ENCODE peak calls at places on chromosomes 7 and 10, in seven cellular contexts. One of them, this sample, is unnamed.

GRCh38 chr7:88928266-88928665 is 132.7 kb upstream of the TEX47 start:
- DNase-seq in stimulated activated CD4-positive, alpha-beta T cell treated with anti-CD3 and anti-CD28 coated beads, Interleukin-12 subunit alpha, Interleukin-12 subunit beta, amount 100 ng/mL, for 4 hours: no peak
- DNase-seq in esophagus squamous epithelium: no peak
- DNase-seq in WERI-Rb-1: no peak
- DNase-seq in M059J: no peak
- DNase-seq in stimulated activated CD8-positive, alpha-beta memory T cell treated with anti-CD3 and anti-CD28 coated beads, Interleukin-15, amount 100 ng/mL, for 1 hour: no peak
- DNase-seq in amygdala: no peak
- DNase-seq in this sample: no peak

GRCh38 chr7:3302681-3303320 is 1.7 kb downstream of the SDK1 start:
- DNase-seq in amygdala: no peak
- DNase-seq in M059J: no peak
- DNase-seq in esophagus squamous epithelium: no peak
- DNase-seq in stimulated activated CD4-positive, alpha-beta T cell treated with anti-CD3 and anti-CD28 coated beads, Interleukin-12 subunit alpha, Interleukin-12 subunit beta, amount 100 ng/mL, for 4 hours: no peak
- DNase-seq in stimulated activated CD8-positive, alpha-beta memory T cell treated with anti-CD3 and anti-CD28 coated beads, Interleukin-15, amount 100 ng/mL, for 1 hour: no peak
- DNase-seq in WERI-Rb-1: no peak
- DNase-seq in this sample: no peak

GRCh38 chr10:75771606-75772005 is 340.2 kb downstream of the LRMDA start:
- DNase-seq in M059J: no peak
- DNase-seq in esophagus squamous epithelium: no peak
- DNase-seq in WERI-Rb-1: no peak
- DNase-seq in amygdala: no peak
- DNase-seq in stimulated activated CD4-positive, alpha-beta T cell treated with anti-CD3 and anti-CD28 coated beads, Interleukin-12 subunit alpha, Interleukin-12 subunit beta, amount 100 ng/mL, for 4 hours: no peak
- DNase-seq in stimulated activated CD8-positive, alpha-beta memory T cell treated with anti-CD3 and anti-CD28 coated beads, Interleukin-15, amount 100 ng/mL, for 1 hour: no peak
- DNase-seq in this sample: no peak

GRCh38 chr10:80137031-80137712 is 4.6 kb downstream of the PLAC9 start:
- DNase-seq in stimulated activated CD4-positive, alpha-beta T cell treated with anti-CD3 and anti-CD28 coated beads, Interleukin-12 subunit alpha, Interleukin-12 subunit beta, amount 100 ng/mL, for 4 hours: no peak
- DNase-seq in esophagus squamous epithelium: no peak
- DNase-seq in stimulated activated CD8-positive, alpha-beta memory T cell treated with anti-CD3 and anti-CD28 coated beads, Interleukin-15, amount 100 ng/mL, for 1 hour: no peak
- DNase-seq in amygdala: no peak
- DNase-seq in M059J: no peak
- DNase-seq in WERI-Rb-1: no peak
- DNase-seq in this sample: no peak

GRCh38 chr7:117808910-117809705 is 64.1 kb downstream of the CTTNBP2 start:
- DNase-seq in M059J: peak
- DNase-seq in esophagus squamous epithelium: no peak
- DNase-seq in stimulated activated CD4-positive, alpha-beta T cell treated with anti-CD3 and anti-CD28 coated beads, Interleukin-12 subunit alpha, Interleukin-12 subunit beta, amount 100 ng/mL, for 4 hours: no peak
- DNase-seq in WERI-Rb-1: no peak
- DNase-seq in amygdala: no peak
- DNase-seq in stimulated activated CD8-positive, alpha-beta memory T cell treated with anti-CD3 and anti-CD28 coated beads, Interleukin-15, amount 100 ng/mL, for 1 hour: no peak
- DNase-seq in this sample: no peak

GRCh38 chr10:74738052-74738451 is 88.3 kb upstream of the KAT6B start:
- DNase-seq in M059J: no peak
- DNase-seq in WERI-Rb-1: no peak
- DNase-seq in stimulated activated CD8-positive, alpha-beta memory T cell treated with anti-CD3 and anti-CD28 coated beads, Interleukin-15, amount 100 ng/mL, for 1 hour: no peak
- DNase-seq in esophagus squamous epithelium: no peak
- DNase-seq in amygdala: no peak
- DNase-seq in stimulated activated CD4-positive, alpha-beta T cell treated with anti-CD3 and anti-CD28 coated beads, Interleukin-12 subunit alpha, Interleukin-12 subunit beta, amount 100 ng/mL, for 4 hours: no peak
- DNase-seq in this sample: peak

GRCh38 chr10:75773139-75773801 is 341.8 kb downstream of the LRMDA start:
- DNase-seq in M059J: peak
- DNase-seq in esophagus squamous epithelium: no peak
- DNase-seq in stimulated activated CD8-positive, alpha-beta memory T cell treated with anti-CD3 and anti-CD28 coated beads, Interleukin-15, amount 100 ng/mL, for 1 hour: no peak
- DNase-seq in amygdala: no peak
- DNase-seq in WERI-Rb-1: no peak
- DNase-seq in stimulated activated CD4-positive, alpha-beta T cell treated with anti-CD3 and anti-CD28 coated beads, Interleukin-12 subunit alpha, Interleukin-12 subunit beta, amount 100 ng/mL, for 4 hours: no peak
- DNase-seq in this sample: no peak

GRCh38 chr7:28442540-28443420 is 30.5 kb downstream of the CREB5 start:
- DNase-seq in amygdala: no peak
- DNase-seq in WERI-Rb-1: no peak
- DNase-seq in stimulated activated CD4-positive, alpha-beta T cell treated with anti-CD3 and anti-CD28 coated beads, Interleukin-12 subunit alpha, Interleukin-12 subunit beta, amount 100 ng/mL, for 4 hours: no peak
- DNase-seq in esophagus squamous epithelium: no peak
- DNase-seq in M059J: peak
- DNase-seq in stimulated activated CD8-positive, alpha-beta memory T cell treated with anti-CD3 and anti-CD28 coated beads, Interleukin-15, amount 100 ng/mL, for 1 hour: no peak
- DNase-seq in this sample: peak

GRCh38 chr10:2828741-2829140 is 238.6 kb upstream of the PFKP start:
- DNase-seq in amygdala: no peak
- DNase-seq in M059J: no peak
- DNase-seq in stimulated activated CD4-positive, alpha-beta T cell treated with anti-CD3 and anti-CD28 coated beads, Interleukin-12 subunit alpha, Interleukin-12 subunit beta, amount 100 ng/mL, for 4 hours: no peak
- DNase-seq in stimulated activated CD8-positive, alpha-beta memory T cell treated with anti-CD3 and anti-CD28 coated beads, Interleukin-15, amount 100 ng/mL, for 1 hour: no peak
- DNase-seq in esophagus squamous epithelium: no peak
- DNase-seq in WERI-Rb-1: no peak
- DNase-seq in this sample: no peak

GRCh38 chr7:101563933-101564777 is 64.9 kb downstream of the MYL10 start:
- DNase-seq in WERI-Rb-1: no peak
- DNase-seq in M059J: no peak
- DNase-seq in esophagus squamous epithelium: no peak
- DNase-seq in amygdala: no peak
- DNase-seq in stimulated activated CD4-positive, alpha-beta T cell treated with anti-CD3 and anti-CD28 coated beads, Interleukin-12 subunit alpha, Interleukin-12 subunit beta, amount 100 ng/mL, for 4 hours: no peak
- DNase-seq in stimulated activated CD8-positive, alpha-beta memory T cell treated with anti-CD3 and anti-CD28 coated beads, Interleukin-15, amount 100 ng/mL, for 1 hour: no peak
- DNase-seq in this sample: no peak

GRCh38 chr7:155396661-155397060 is 61.3 kb upstream of the EN2 start:
- DNase-seq in stimulated activated CD4-positive, alpha-beta T cell treated with anti-CD3 and anti-CD28 coated beads, Interleukin-12 subunit alpha, Interleukin-12 subunit beta, amount 100 ng/mL, for 4 hours: no peak
- DNase-seq in esophagus squamous epithelium: no peak
- DNase-seq in amygdala: no peak
- DNase-seq in M059J: no peak
- DNase-seq in stimulated activated CD8-positive, alpha-beta memory T cell treated with anti-CD3 and anti-CD28 coated beads, Interleukin-15, amount 100 ng/mL, for 1 hour: no peak
- DNase-seq in WERI-Rb-1: no peak
- DNase-seq in this sample: no peak

GRCh38 chr10:103745264-103746247 is 109.8 kb downstream of the SH3PXD2A start:
- DNase-seq in amygdala: no peak
- DNase-seq in stimulated activated CD4-positive, alpha-beta T cell treated with anti-CD3 and anti-CD28 coated beads, Interleukin-12 subunit alpha, Interleukin-12 subunit beta, amount 100 ng/mL, for 4 hours: peak
- DNase-seq in M059J: peak
- DNase-seq in esophagus squamous epithelium: no peak
- DNase-seq in WERI-Rb-1: no peak
- DNase-seq in stimulated activated CD8-positive, alpha-beta memory T cell treated with anti-CD3 and anti-CD28 coated beads, Interleukin-15, amount 100 ng/mL, for 1 hour: no peak
- DNase-seq in this sample: no peak

GRCh38 chr7:95549818-95550529 is 46.3 kb downstream of the PDK4 start:
- DNase-seq in WERI-Rb-1: peak
- DNase-seq in M059J: peak
- DNase-seq in stimulated activated CD4-positive, alpha-beta T cell treated with anti-CD3 and anti-CD28 coated beads, Interleukin-12 subunit alpha, Interleukin-12 subunit beta, amount 100 ng/mL, for 4 hours: no peak
- DNase-seq in esophagus squamous epithelium: peak
- DNase-seq in stimulated activated CD8-positive, alpha-beta memory T cell treated with anti-CD3 and anti-CD28 coated beads, Interleukin-15, amount 100 ng/mL, for 1 hour: no peak
- DNase-seq in amygdala: peak
- DNase-seq in this sample: peak

GRCh38 chr10:36840793-36841192 is 284.6 kb upstream of the ANKRD30A start:
- DNase-seq in M059J: no peak
- DNase-seq in amygdala: no peak
- DNase-seq in stimulated activated CD4-positive, alpha-beta T cell treated with anti-CD3 and anti-CD28 coated beads, Interleukin-12 subunit alpha, Interleukin-12 subunit beta, amount 100 ng/mL, for 4 hours: no peak
- DNase-seq in esophagus squamous epithelium: no peak
- DNase-seq in stimulated activated CD8-positive, alpha-beta memory T cell treated with anti-CD3 and anti-CD28 coated beads, Interleukin-15, amount 100 ng/mL, for 1 hour: no peak
- DNase-seq in WERI-Rb-1: no peak
- DNase-seq in this sample: no peak

GRCh38 chr7:117325836-117326235 is 3.0 kb upstream of the WNT2 start:
- DNase-seq in stimulated activated CD8-positive, alpha-beta memory T cell treated with anti-CD3 and anti-CD28 coated beads, Interleukin-15, amount 100 ng/mL, for 1 hour: no peak
- DNase-seq in esophagus squamous epithelium: no peak
- DNase-seq in stimulated activated CD4-positive, alpha-beta T cell treated with anti-CD3 and anti-CD28 coated beads, Interleukin-12 subunit alpha, Interleukin-12 subunit beta, amount 100 ng/mL, for 4 hours: no peak
- DNase-seq in M059J: no peak
- DNase-seq in WERI-Rb-1: no peak
- DNase-seq in amygdala: no peak
- DNase-seq in this sample: no peak

GRCh38 chr7:52723606-52724005 is 311.8 kb upstream of the POM121L12 start:
- DNase-seq in esophagus squamous epithelium: no peak
- DNase-seq in stimulated activated CD4-positive, alpha-beta T cell treated with anti-CD3 and anti-CD28 coated beads, Interleukin-12 subunit alpha, Interleukin-12 subunit beta, amount 100 ng/mL, for 4 hours: no peak
- DNase-seq in stimulated activated CD8-positive, alpha-beta memory T cell treated with anti-CD3 and anti-CD28 coated beads, Interleukin-15, amount 100 ng/mL, for 1 hour: no peak
- DNase-seq in WERI-Rb-1: no peak
- DNase-seq in amygdala: no peak
- DNase-seq in M059J: no peak
- DNase-seq in this sample: no peak

GRCh38 chr7:106772655-106773108 is 92.4 kb upstream of the PIK3CG start:
- DNase-seq in stimulated activated CD8-positive, alpha-beta memory T cell treated with anti-CD3 and anti-CD28 coated beads, Interleukin-15, amount 100 ng/mL, for 1 hour: no peak
- DNase-seq in stimulated activated CD4-positive, alpha-beta T cell treated with anti-CD3 and anti-CD28 coated beads, Interleukin-12 subunit alpha, Interleukin-12 subunit beta, amount 100 ng/mL, for 4 hours: no peak
- DNase-seq in M059J: peak
- DNase-seq in esophagus squamous epithelium: no peak
- DNase-seq in WERI-Rb-1: no peak
- DNase-seq in amygdala: no peak
- DNase-seq in this sample: no peak

GRCh38 chr7:140691368-140692045 is 5.0 kb upstream of the NDUFB2 start:
- DNase-seq in M059J: no peak
- DNase-seq in WERI-Rb-1: no peak
- DNase-seq in amygdala: no peak
- DNase-seq in stimulated activated CD4-positive, alpha-beta T cell treated with anti-CD3 and anti-CD28 coated beads, Interleukin-12 subunit alpha, Interleukin-12 subunit beta, amount 100 ng/mL, for 4 hours: no peak
- DNase-seq in esophagus squamous epithelium: no peak
- DNase-seq in stimulated activated CD8-positive, alpha-beta memory T cell treated with anti-CD3 and anti-CD28 coated beads, Interleukin-15, amount 100 ng/mL, for 1 hour: no peak
- DNase-seq in this sample: no peak

GRCh38 chr10:61749271-61749670 is 86.5 kb downstream of the CABCOCO1 start:
- DNase-seq in stimulated activated CD4-positive, alpha-beta T cell treated with anti-CD3 and anti-CD28 coated beads, Interleukin-12 subunit alpha, Interleukin-12 subunit beta, amount 100 ng/mL, for 4 hours: no peak
- DNase-seq in WERI-Rb-1: no peak
- DNase-seq in stimulated activated CD8-positive, alpha-beta memory T cell treated with anti-CD3 and anti-CD28 coated beads, Interleukin-15, amount 100 ng/mL, for 1 hour: no peak
- DNase-seq in amygdala: no peak
- DNase-seq in esophagus squamous epithelium: no peak
- DNase-seq in M059J: no peak
- DNase-seq in this sample: no peak

GRCh38 chr10:77392851-77393250 is 244.8 kb downstream of the KCNMA1 start:
- DNase-seq in WERI-Rb-1: no peak
- DNase-seq in amygdala: no peak
- DNase-seq in stimulated activated CD4-positive, alpha-beta T cell treated with anti-CD3 and anti-CD28 coated beads, Interleukin-12 subunit alpha, Interleukin-12 subunit beta, amount 100 ng/mL, for 4 hours: no peak
- DNase-seq in M059J: peak
- DNase-seq in stimulated activated CD8-positive, alpha-beta memory T cell treated with anti-CD3 and anti-CD28 coated beads, Interleukin-15, amount 100 ng/mL, for 1 hour: no peak
- DNase-seq in esophagus squamous epithelium: no peak
- DNase-seq in this sample: no peak

GRCh38 chr10:34031410-34031809 is 696.9 kb upstream of the NRP1 start:
- DNase-seq in esophagus squamous epithelium: no peak
- DNase-seq in stimulated activated CD8-positive, alpha-beta memory T cell treated with anti-CD3 and anti-CD28 coated beads, Interleukin-15, amount 100 ng/mL, for 1 hour: no peak
- DNase-seq in WERI-Rb-1: no peak
- DNase-seq in stimulated activated CD4-positive, alpha-beta T cell treated with anti-CD3 and anti-CD28 coated beads, Interleukin-12 subunit alpha, Interleukin-12 subunit beta, amount 100 ng/mL, for 4 hours: no peak
- DNase-seq in M059J: peak
- DNase-seq in amygdala: no peak
- DNase-seq in this sample: no peak

GRCh38 chr7:20826243-20826642 is 39.6 kb upstream of the SP8 start:
- DNase-seq in stimulated activated CD4-positive, alpha-beta T cell treated with anti-CD3 and anti-CD28 coated beads, Interleukin-12 subunit alpha, Interleukin-12 subunit beta, amount 100 ng/mL, for 4 hours: no peak
- DNase-seq in M059J: no peak
- DNase-seq in WERI-Rb-1: peak
- DNase-seq in stimulated activated CD8-positive, alpha-beta memory T cell treated with anti-CD3 and anti-CD28 coated beads, Interleukin-15, amount 100 ng/mL, for 1 hour: no peak
- DNase-seq in amygdala: no peak
- DNase-seq in esophagus squamous epithelium: no peak
- DNase-seq in this sample: no peak

GRCh38 chr10:131062621-131063260 is 248.8 kb downstream of the TCERG1L start:
- DNase-seq in stimulated activated CD4-positive, alpha-beta T cell treated with anti-CD3 and anti-CD28 coated beads, Interleukin-12 subunit alpha, Interleukin-12 subunit beta, amount 100 ng/mL, for 4 hours: no peak
- DNase-seq in WERI-Rb-1: no peak
- DNase-seq in amygdala: no peak
- DNase-seq in stimulated activated CD8-positive, alpha-beta memory T cell treated with anti-CD3 and anti-CD28 coated beads, Interleukin-15, amount 100 ng/mL, for 1 hour: no peak
- DNase-seq in M059J: no peak
- DNase-seq in esophagus squamous epithelium: no peak
- DNase-seq in this sample: no peak

GRCh38 chr7:106279425-106280182 is 5.2 kb downstream of the NAMPT start:
- DNase-seq in stimulated activated CD8-positive, alpha-beta memory T cell treated with anti-CD3 and anti-CD28 coated beads, Interleukin-15, amount 100 ng/mL, for 1 hour: no peak
- DNase-seq in stimulated activated CD4-positive, alpha-beta T cell treated with anti-CD3 and anti-CD28 coated beads, Interleukin-12 subunit alpha, Interleukin-12 subunit beta, amount 100 ng/mL, for 4 hours: no peak
- DNase-seq in esophagus squamous epithelium: no peak
- DNase-seq in M059J: peak
- DNase-seq in WERI-Rb-1: peak
- DNase-seq in amygdala: no peak
- DNase-seq in this sample: no peak

GRCh38 chr10:110893559-110894179 is 21.9 kb downstream of the PDCD4 start:
- DNase-seq in M059J: peak
- DNase-seq in stimulated activated CD4-positive, alpha-beta T cell treated with anti-CD3 and anti-CD28 coated beads, Interleukin-12 subunit alpha, Interleukin-12 subunit beta, amount 100 ng/mL, for 4 hours: no peak
- DNase-seq in amygdala: no peak
- DNase-seq in stimulated activated CD8-positive, alpha-beta memory T cell treated with anti-CD3 and anti-CD28 coated beads, Interleukin-15, amount 100 ng/mL, for 1 hour: no peak
- DNase-seq in esophagus squamous epithelium: no peak
- DNase-seq in WERI-Rb-1: no peak
- DNase-seq in this sample: peak

GRCh38 chr7:158175779-158176178 is 411.8 kb downstream of the PTPRN2 start:
- DNase-seq in esophagus squamous epithelium: no peak
- DNase-seq in WERI-Rb-1: no peak
- DNase-seq in amygdala: no peak
- DNase-seq in stimulated activated CD8-positive, alpha-beta memory T cell treated with anti-CD3 and anti-CD28 coated beads, Interleukin-15, amount 100 ng/mL, for 1 hour: no peak
- DNase-seq in stimulated activated CD4-positive, alpha-beta T cell treated with anti-CD3 and anti-CD28 coated beads, Interleukin-12 subunit alpha, Interleukin-12 subunit beta, amount 100 ng/mL, for 4 hours: no peak
- DNase-seq in M059J: no peak
- DNase-seq in this sample: no peak

GRCh38 chr10:97843296-97843671 is 6.4 kb upstream of the GOLGA7B start:
- DNase-seq in amygdala: no peak
- DNase-seq in stimulated activated CD8-positive, alpha-beta memory T cell treated with anti-CD3 and anti-CD28 coated beads, Interleukin-15, amount 100 ng/mL, for 1 hour: no peak
- DNase-seq in M059J: peak
- DNase-seq in stimulated activated CD4-positive, alpha-beta T cell treated with anti-CD3 and anti-CD28 coated beads, Interleukin-12 subunit alpha, Interleukin-12 subunit beta, amount 100 ng/mL, for 4 hours: no peak
- DNase-seq in WERI-Rb-1: no peak
- DNase-seq in esophagus squamous epithelium: no peak
- DNase-seq in this sample: no peak

GRCh38 chr10:131211556-131211955 is 100.0 kb downstream of the TCERG1L start:
- DNase-seq in esophagus squamous epithelium: no peak
- DNase-seq in M059J: no peak
- DNase-seq in amygdala: no peak
- DNase-seq in stimulated activated CD8-positive, alpha-beta memory T cell treated with anti-CD3 and anti-CD28 coated beads, Interleukin-15, amount 100 ng/mL, for 1 hour: no peak
- DNase-seq in WERI-Rb-1: no peak
- DNase-seq in stimulated activated CD4-positive, alpha-beta T cell treated with anti-CD3 and anti-CD28 coated beads, Interleukin-12 subunit alpha, Interleukin-12 subunit beta, amount 100 ng/mL, for 4 hours: no peak
- DNase-seq in this sample: no peak

GRCh38 chr10:22850541-22850940 is 77.3 kb upstream of the ARMC3 start:
- DNase-seq in stimulated activated CD8-positive, alpha-beta memory T cell treated with anti-CD3 and anti-CD28 coated beads, Interleukin-15, amount 100 ng/mL, for 1 hour: no peak
- DNase-seq in M059J: peak
- DNase-seq in WERI-Rb-1: no peak
- DNase-seq in stimulated activated CD4-positive, alpha-beta T cell treated with anti-CD3 and anti-CD28 coated beads, Interleukin-12 subunit alpha, Interleukin-12 subunit beta, amount 100 ng/mL, for 4 hours: no peak
- DNase-seq in esophagus squamous epithelium: no peak
- DNase-seq in amygdala: no peak
- DNase-seq in this sample: no peak

GRCh38 chr7:5421626-5422323 is 1.9 kb downstream of the TNRC18 start:
- DNase-seq in stimulated activated CD8-positive, alpha-beta memory T cell treated with anti-CD3 and anti-CD28 coated beads, Interleukin-15, amount 100 ng/mL, for 1 hour: no peak
- DNase-seq in esophagus squamous epithelium: no peak
- DNase-seq in M059J: peak
- DNase-seq in stimulated activated CD4-positive, alpha-beta T cell treated with anti-CD3 and anti-CD28 coated beads, Interleukin-12 subunit alpha, Interleukin-12 subunit beta, amount 100 ng/mL, for 4 hours: no peak
- DNase-seq in WERI-Rb-1: no peak
- DNase-seq in amygdala: peak
- DNase-seq in this sample: no peak